ENCODE peak calls at places on chromosomes 16 and 17, in seven cellular contexts. A is transverse colon, Y is prostate gland, T is GM23338, C is HCT116, N is Panc1, E is upper lobe of left lung. L is an unnamed sample.

GRCh38 chr16:50743575-50744225 is 1.8 kb downstream of the CYLD start:
- DNase-seq in A (no peak), Y (no peak), T (no peak), C (no peak), N (no peak), E (no peak), L (no peak)

GRCh38 chr17:77501101-77501566 is 360.4 kb downstream of the SEC14L1 start:
- DNase-seq in A (peak; percentile 6), Y (no peak), T (peak; percentile 86), C (no peak), N (no peak), E (no peak), L (peak; percentile 33)

GRCh38 chr16:57510016-57510871 is 24.0 kb upstream of the DOK4 start:
- DNase-seq in A (no peak), Y (no peak), T (no peak), C (no peak), N (no peak), E (no peak), L (no peak)

GRCh38 chr16:74561626-74562025 is 45.3 kb downstream of the GLG1 start:
- DNase-seq in A (no peak), Y (no peak), T (no peak), C (no peak), N (no peak), E (no peak), L (no peak)

GRCh38 chr17:63697341-63698286 is 2.3 kb downstream of the LIMD2 start:
- DNase-seq in A (peak; percentile 83), Y (no peak), T (peak; percentile 75), C (peak; percentile 27), N (no peak), E (peak; percentile 81), L (no peak)

GRCh38 chr16:76749780-76750375 is 441.1 kb upstream of the MON1B start:
- DNase-seq in A (no peak), Y (no peak), T (no peak), C (no peak), N (no peak), E (no peak), L (no peak)

GRCh38 chr16:11190585-11191565 is 65.1 kb downstream of the SOCS1 start:
- DNase-seq in A (no peak), Y (no peak), T (no peak), C (no peak), N (no peak), E (no peak), L (no peak)

GRCh38 chr17:3896108-3897099 is 3.6 kb upstream of the CAMKK1 start:
- DNase-seq in A (no peak), Y (no peak), T (no peak), C (no peak), N (no peak), E (no peak), L (no peak)

GRCh38 chr17:74547736-74548135 is 1.8 kb upstream of the CD300C start:
- DNase-seq in A (no peak), Y (no peak), T (no peak), C (no peak), N (no peak), E (no peak), L (no peak)

GRCh38 chr16:16157166-16157565 is 66.1 kb downstream of the ABCC6 start:
- DNase-seq in A (no peak), Y (no peak), T (no peak), C (no peak), N (no peak), E (no peak), L (no peak)

GRCh38 chr17:57143341-57143740 is 58.3 kb downstream of the AKAP1 start:
- DNase-seq in A (no peak), Y (no peak), T (no peak), C (no peak), N (no peak), E (no peak), L (no peak)

GRCh38 chr17:30958187-30958586 is 12.7 kb upstream of the RNF135 start:
- DNase-seq in A (no peak), Y (no peak), T (no peak), C (no peak), N (no peak), E (no peak), L (peak; percentile 35)

GRCh38 chr16:17470002-17470870 is 524 bp downstream of the XYLT1 start:
- DNase-seq in A (peak; percentile 27), Y (no peak), T (no peak), C (no peak), N (no peak), E (peak; percentile 89), L (no peak)

GRCh38 chr17:39800540-39800939 is 62.8 kb downstream of the GRB7 start:
- DNase-seq in A (peak; percentile 17), Y (no peak), T (peak; percentile 22), C (no peak), N (no peak), E (no peak), L (no peak)

GRCh38 chr16:65916995-65917394 is 449.5 kb upstream of the CDH5 start:
- DNase-seq in A (no peak), Y (no peak), T (peak; percentile 45), C (no peak), N (no peak), E (no peak), L (no peak)

GRCh38 chr16:55341681-55342080 is 17.7 kb downstream of the IRX6 start:
- DNase-seq in A (no peak), Y (no peak), T (no peak), C (no peak), N (no peak), E (no peak), L (no peak)

GRCh38 chr16:55340445-55340844 is 16.4 kb downstream of the IRX6 start:
- DNase-seq in A (no peak), Y (no peak), T (no peak), C (no peak), N (no peak), E (no peak), L (no peak)
- TF ChIP-seq POLR2AphosphoS5 in A (no peak), Y (no peak), T (no peak), C (no peak), N (no peak), E (no peak), L (no peak)

GRCh38 chr17:38582069-38582468 is 23.7 kb downstream of the SRCIN1 start:
- DNase-seq in A (no peak), Y (no peak), T (no peak), C (no peak), N (no peak), E (no peak), L (no peak)
- H3K4me1 ChIP-seq in A (peaks cover 9% of the 10 kb centered on the region), Y (no peaks in the 10 kb centered on the region), T (peaks cover 32% of the 10 kb centered on the region), C (peaks cover 39% of the 10 kb centered on the region), N (peaks cover 7% of the 10 kb centered on the region), E (peaks cover 12% of the 10 kb centered on the region), L (peaks cover 36% of the 10 kb centered on the region)

GRCh38 chr17:47703671-47704070 is 9.7 kb downstream of the TBKBP1 start:
- DNase-seq in A (no peak), Y (no peak), T (no peak), C (no peak), N (no peak), E (no peak), L (no peak)

GRCh38 chr17:47702391-47702995 is 8.5 kb downstream of the TBKBP1 start:
- DNase-seq in A (no peak), Y (no peak), T (no peak), C (no peak), N (no peak), E (no peak), L (no peak)

GRCh38 chr17:47703191-47703591 is 9.2 kb downstream of the TBKBP1 start:
- DNase-seq in A (peak; percentile 27), Y (no peak), T (no peak), C (no peak), N (no peak), E (no peak), L (no peak)

GRCh38 chr17:47704781-47705180 is 10.8 kb downstream of the TBKBP1 start:
- DNase-seq in A (no peak), Y (no peak), T (no peak), C (no peak), N (no peak), E (no peak), L (no peak)

DNA sequence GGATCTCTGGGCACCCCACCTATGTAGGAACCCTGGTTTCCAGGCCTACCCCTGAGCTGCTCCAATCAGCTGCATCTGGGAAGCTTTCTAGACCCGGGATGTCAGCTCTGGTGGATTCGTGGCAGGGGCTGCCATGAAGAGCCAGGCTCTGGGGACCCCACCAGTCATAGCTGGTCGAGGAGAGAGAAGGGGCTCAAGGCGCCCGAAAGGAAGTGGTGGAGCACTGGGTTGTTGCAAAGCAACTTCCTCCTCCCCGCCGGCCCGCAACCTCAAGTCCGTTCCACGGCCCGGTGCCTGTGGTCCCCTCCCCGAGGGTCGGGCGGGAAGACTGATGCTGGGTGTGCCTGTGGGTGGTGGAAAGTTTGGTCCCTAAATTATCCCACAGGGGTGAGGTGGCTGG is 10.2 kb downstream of the TBKBP1 start:
- DNase-seq in A (peak; percentile 29), Y (no peak), T (peak; percentile 25), C (no peak), N (no peak), E (no peak), L (no peak)
- TF ChIP-seq POLR2AphosphoS5 in A (no peak), Y (no peak), T (no peak), C (no peak), N (no peak), E (no peak), L (no peak)

DNA sequence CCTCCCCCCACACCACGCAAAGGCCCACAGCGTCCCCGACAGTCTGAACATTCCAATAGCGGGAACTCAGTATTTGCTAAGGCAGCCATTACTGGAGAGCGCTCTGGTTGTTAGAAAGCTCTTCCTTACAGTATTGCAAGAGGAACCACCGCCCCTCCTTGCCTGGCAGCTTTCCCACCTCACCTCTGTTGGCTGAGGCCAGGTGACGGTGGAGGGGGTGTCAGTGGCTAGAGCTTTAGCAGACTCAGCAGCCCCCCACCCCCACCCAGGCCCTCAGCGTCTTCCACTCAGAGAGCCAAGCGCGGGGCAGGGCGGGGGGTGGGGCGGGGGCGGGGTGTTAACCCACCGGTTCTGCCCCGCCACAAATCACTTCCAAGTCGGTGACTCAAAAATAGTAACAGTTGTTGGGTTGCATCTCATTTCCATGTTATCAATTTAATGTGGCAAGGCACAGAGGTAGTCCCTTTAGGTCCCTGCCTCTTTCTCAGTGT is 2.3 kb upstream of the PLEKHH3 start:
- DNase-seq in A (peak; percentile 76), Y (peak; percentile 24), T (peak; percentile 67), C (no peak), N (no peak), E (peak; percentile 39), L (peak; percentile 83)
- H3K4me1 ChIP-seq in A (peaks cover 69% of the 10 kb centered on the region), Y (peaks cover 11% of the 10 kb centered on the region), T (peaks cover 44% of the 10 kb centered on the region), C (peaks cover 76% of the 10 kb centered on the region), N (peaks cover 19% of the 10 kb centered on the region), E (peaks cover 73% of the 10 kb centered on the region), L (peaks cover 79% of the 10 kb centered on the region)

L was measured in suprapubic skin.